ENCODE peak calls at places on chromosomes 13 and 19, in eight cellular contexts. K, B, G, Y, E, Q, F and I are unnamed samples.

GRCh38 chr13:112113851-112114250 is 46.9 kb downstream of the SOX1 start:
- DNase-seq in K (no peak), B (no peak), G (no peak), Y (no peak), E (no peak), Q (no peak), F (no peak), I (no peak)

GRCh38 chr13:113904411-113904810 is 40.5 kb upstream of the GAS6 start:
- DNase-seq in K (no peak), B (peak; percentile 68), G (peak; percentile 67), Y (peak; percentile 53), E (no peak), Q (peak; percentile 55), F (no peak), I (peak; percentile 48)

GRCh38 chr13:25232937-25233515 is 54.3 kb downstream of the MTMR6 start:
- DNase-seq in K (no peak), B (no peak), G (peak; percentile 42), Y (no peak), E (peak; percentile 16), Q (no peak), F (peak; percentile 19), I (no peak)

GRCh38 chr19:31491246-31491645 is 142.0 kb upstream of the TSHZ3 start:
- DNase-seq in K (no peak), B (no peak), G (no peak), Y (no peak), E (no peak), Q (no peak), F (no peak), I (no peak)

GRCh38 chr13:47066261-47066660 is 169.4 kb upstream of the HTR2A start:
- DNase-seq in K (no peak), B (no peak), G (no peak), Y (no peak), E (no peak), Q (no peak), F (no peak), I (no peak)

GRCh38 chr13:111917086-111917485 is 149.9 kb upstream of the SOX1 start:
- DNase-seq in K (no peak), B (no peak), G (no peak), Y (no peak), E (no peak), Q (peak; percentile 49), F (no peak), I (no peak)

GRCh38 chr13:35926859-35927530 is 204.2 kb downstream of the DCLK1 start:
- DNase-seq in K (no peak), B (peak; percentile 47), G (no peak), Y (no peak), E (no peak), Q (no peak), F (no peak), I (no peak)

GRCh38 chr13:24741016-24741662 is 22.8 kb upstream of the RNF17 start:
- DNase-seq in K (no peak), B (no peak), G (peak; percentile 56), Y (no peak), E (no peak), Q (no peak), F (no peak), I (peak; percentile 31)

GRCh38 chr19:51448011-51448744 is 10.1 kb downstream of the SIGLEC8 start:
- DNase-seq in K (no peak), B (no peak), G (no peak), Y (no peak), E (no peak), Q (peak; percentile 39), F (no peak), I (no peak)

GRCh38 chr13:83987394-83987793 is 105.1 kb upstream of the SLITRK1 start:
- DNase-seq in K (no peak), B (no peak), G (no peak), Y (no peak), E (no peak), Q (no peak), F (no peak), I (no peak)

GRCh38 chr19:33784432-33784831 is 12.2 kb upstream of the KCTD15 start:
- DNase-seq in K (no peak), B (no peak), G (no peak), Y (no peak), E (no peak), Q (no peak), F (no peak), I (no peak)

GRCh38 chr19:36246006-36246391 is 31.1 kb downstream of the ZNF146 start:
- DNase-seq in K (no peak), B (no peak), G (no peak), Y (no peak), E (peak; percentile 19), Q (no peak), F (no peak), I (no peak)

GRCh38 chr19:46838160-46838559 is 12.5 kb downstream of the AP2S1 start:
- DNase-seq in K (no peak), B (no peak), G (no peak), Y (no peak), E (no peak), Q (no peak), F (no peak), I (no peak)

GRCh38 chr13:26412263-26412662 is 145.2 kb upstream of the WASF3 start:
- DNase-seq in K (no peak), B (no peak), G (no peak), Y (no peak), E (no peak), Q (no peak), F (no peak), I (no peak)

GRCh38 chr13:83765796-83766195 is 116.5 kb downstream of the SLITRK1 start:
- DNase-seq in K (no peak), B (no peak), G (no peak), Y (no peak), E (no peak), Q (no peak), F (no peak), I (no peak)

GRCh38 chr13:24308068-24308445 is 1.3 kb upstream of the C1QTNF9 start:
- DNase-seq in K (no peak), B (no peak), G (no peak), Y (no peak), E (no peak), Q (no peak), F (no peak), I (no peak)

GRCh38 chr19:44626067-44626624 is 12.8 kb downstream of the IGSF23 start:
- DNase-seq in K (no peak), B (no peak), G (peak; percentile 40), Y (no peak), E (peak; percentile 90), Q (no peak), F (peak; percentile 66), I (no peak)

GRCh38 chr19:52227196-52227940 is 37.5 kb downstream of the PPP2R1A start:
- DNase-seq in K (no peak), B (no peak), G (no peak), Y (no peak), E (no peak), Q (no peak), F (no peak), I (no peak)

GRCh38 chr19:36373638-36374156 is 5.3 kb downstream of the ZFP14 start:
- DNase-seq in K (no peak), B (no peak), G (no peak), Y (no peak), E (no peak), Q (no peak), F (no peak), I (no peak)

GRCh38 chr19:54493967-54494585 is 8.6 kb upstream of the LAIR2 start:
- DNase-seq in K (no peak), B (no peak), G (no peak), Y (no peak), E (no peak), Q (no peak), F (no peak), I (no peak)

GRCh38 chr13:106651442-106651841 is 83.5 kb upstream of the ARGLU1 start:
- DNase-seq in K (no peak), B (no peak), G (no peak), Y (no peak), E (no peak), Q (no peak), F (no peak), I (no peak)

GRCh38 chr19:40723661-40724254 is 6.8 kb downstream of the ITPKC start:
- DNase-seq in K (no peak), B (no peak), G (no peak), Y (no peak), E (no peak), Q (no peak), F (no peak), I (no peak)

GRCh38 chr13:26560456-26560855 is 3.0 kb downstream of the WASF3 start:
- DNase-seq in K (no peak), B (no peak), G (no peak), Y (no peak), E (no peak), Q (no peak), F (no peak), I (no peak)

DNA sequence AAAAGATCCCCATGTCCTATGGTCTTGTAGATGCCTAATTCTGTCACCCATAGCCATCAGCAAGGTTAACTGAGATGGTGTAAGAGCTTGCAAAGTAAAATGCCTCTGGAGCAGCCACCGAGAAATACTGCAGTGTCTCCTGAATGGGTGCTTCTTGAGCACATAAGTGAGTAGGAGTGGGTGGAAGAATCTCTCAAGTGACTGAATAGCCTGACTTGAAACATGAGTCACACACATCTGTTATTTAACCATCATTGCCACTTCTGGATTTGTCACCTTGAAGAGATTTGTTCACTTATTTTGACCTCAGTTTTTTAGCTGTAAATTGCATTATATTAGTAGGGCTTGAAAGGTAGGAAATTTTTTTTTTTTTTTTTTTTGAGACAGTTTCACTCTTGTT is 2.3 kb downstream of the ZNF714 start:
- DNase-seq in K (no peak), B (no peak), G (peak; percentile 26), Y (no peak), E (peak; percentile 65), Q (no peak), F (no peak), I (no peak)
- H3K36me3 ChIP-seq in K (no peaks in the 10 kb centered on the region), B (no peaks in the 10 kb centered on the region), G (no peaks in the 10 kb centered on the region), Y (no peaks in the 10 kb centered on the region), E (no peaks in the 10 kb centered on the region), Q (no peaks in the 10 kb centered on the region), F (peaks cover 3% of the 10 kb centered on the region), I (no peaks in the 10 kb centered on the region)

GRCh38 chr19:15241259-15241658 is 9.0 kb upstream of the EPHX3 start:
- DNase-seq in K (no peak), B (no peak), G (no peak), Y (no peak), E (no peak), Q (no peak), F (no peak), I (no peak)
- H3K4me3 ChIP-seq in K (no peak overlapping the region), B (no peak overlapping the region), G (no peak overlapping the region), Y (no peak overlapping the region), E (no peak overlapping the region), Q (no peak overlapping the region), F (no peak overlapping the region), I (no peak overlapping the region)

GRCh38 chr19:49973987-49974386 is 13.0 kb upstream of the SIGLEC11 start:
- DNase-seq in K (peak; percentile 80), B (no peak), G (no peak), Y (peak; percentile 35), E (no peak), Q (no peak), F (no peak), I (no peak)
- H3K36me3 ChIP-seq in K (peaks cover 52% of the 10 kb centered on the region), B (no peaks in the 10 kb centered on the region), G (no peaks in the 10 kb centered on the region), Y (no peaks in the 10 kb centered on the region), E (no peaks in the 10 kb centered on the region), Q (no peaks in the 10 kb centered on the region), F (no peaks in the 10 kb centered on the region), I (no peaks in the 10 kb centered on the region)

DNA sequence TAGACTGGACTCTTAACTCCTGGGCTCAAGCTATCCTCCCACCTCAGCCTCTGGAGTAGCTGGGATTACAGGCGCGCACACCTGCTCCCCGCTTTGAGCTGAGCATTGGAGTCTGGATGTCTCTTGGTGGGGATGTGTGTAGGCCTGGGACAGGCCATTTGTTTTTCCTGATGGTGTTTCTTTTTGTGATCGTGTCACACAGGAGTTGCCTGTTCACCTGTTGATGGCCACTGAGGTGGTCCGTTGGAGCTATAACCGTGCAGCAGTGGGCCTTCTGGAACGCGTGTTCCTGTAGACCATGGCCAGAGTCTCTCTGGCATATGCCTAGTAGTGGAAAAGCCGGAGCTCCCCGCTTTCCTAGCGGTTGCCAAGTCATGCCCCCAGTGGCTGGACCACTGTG is 3.5 kb downstream of the PAK4 start:
- DNase-seq in K (no peak), B (no peak), G (no peak), Y (no peak), E (no peak), Q (no peak), F (no peak), I (no peak)
- H3K4me3 ChIP-seq in K (no peak overlapping the region), B (no peak overlapping the region), G (no peak overlapping the region), Y (no peak overlapping the region), E (no peak overlapping the region), Q (no peak overlapping the region), F (no peak overlapping the region), I (no peak overlapping the region)